ENCODE peak calls at places on chromosomes 16 and 17, in eight cellular contexts. I is astrocyte of the spinal cord; T is NB4; B is heart left ventricle; L is uterus; O is neural progenitor cell; Q is HFF-Myc; C is naive thymus-derived CD4-positive, alpha-beta T cell. M is an unnamed sample.

GRCh38 chr16:85626191-85626951 is 13.2 kb downstream of the GSE1 start:
- DNase-seq in I (no peak), T (no peak), B (no peak), L (no peak), O (peak; percentile 92), Q (no peak), C (no peak), M (no peak)

GRCh38 chr16:68605746-68606145 is 39.4 kb upstream of the CDH3 start:
- DNase-seq in I (no peak), T (no peak), B (no peak), L (no peak), O (no peak), Q (no peak), C (no peak), M (no peak)

GRCh38 chr16:89502319-89502843 is 5.8 kb upstream of the SPG7 start:
- DNase-seq in I (no peak), T (no peak), B (no peak), L (no peak), O (no peak), Q (no peak), C (no peak), M (no peak)

GRCh38 chr17:1779571-1780074 is 17.8 kb downstream of the SERPINF1 start:
- DNase-seq in I (peak; percentile 98), T (no peak), B (peak; percentile 80), L (peak; percentile 88), O (no peak), Q (peak; percentile 97), C (no peak), M (peak; percentile 88)

GRCh38 chr16:10408824-10409381 is 23.0 kb downstream of the ATF7IP2 start:
- DNase-seq in I (peak; percentile 5), T (peak; percentile 12), B (no peak), L (no peak), O (no peak), Q (no peak), C (no peak), M (no peak)

GRCh38 chr16:60127196-60127595 is 1393.1 kb upstream of the GOT2 start:
- DNase-seq in I (no peak), T (no peak), B (no peak), L (no peak), O (no peak), Q (no peak), C (no peak), M (no peak)

GRCh38 chr16:49884033-49884707 is 28.3 kb upstream of the ZNF423 start:
- DNase-seq in I (no peak), T (peak; percentile 61), B (no peak), L (no peak), O (no peak), Q (no peak), C (no peak), M (no peak)

GRCh38 chr17:43714338-43715149 is 44.0 kb downstream of the SOST start:
- DNase-seq in I (peak; percentile 19), T (no peak), B (no peak), L (no peak), O (no peak), Q (no peak), C (no peak), M (no peak)

GRCh38 chr16:22320572-22321339 is 23.5 kb downstream of the POLR3E start:
- DNase-seq in I (no peak), T (no peak), B (no peak), L (no peak), O (no peak), Q (no peak), C (no peak), M (no peak)

GRCh38 chr16:85733839-85734170 is 17.1 kb downstream of the C16orf74 start:
- DNase-seq in I (no peak), T (peak; percentile 92), B (no peak), L (no peak), O (peak; percentile 93), Q (no peak), C (no peak), M (no peak)

GRCh38 chr17:63437287-63438091 is 8.6 kb downstream of the CYB561 start:
- DNase-seq in I (no peak), T (no peak), B (no peak), L (no peak), O (no peak), Q (no peak), C (no peak), M (no peak)

GRCh38 chr17:63439682-63440081 is 6.4 kb downstream of the CYB561 start:
- DNase-seq in I (peak; percentile 62), T (peak; percentile 68), B (no peak), L (no peak), O (no peak), Q (no peak), C (no peak), M (peak; percentile 55)

GRCh38 chr17:63436523-63437110 is 9.5 kb downstream of the CYB561 start:
- DNase-seq in I (no peak), T (no peak), B (no peak), L (no peak), O (no peak), Q (no peak), C (no peak), M (no peak)

GRCh38 chr17:63440127-63440769 is 5.9 kb downstream of the CYB561 start:
- DNase-seq in I (no peak), T (no peak), B (no peak), L (no peak), O (no peak), Q (no peak), C (no peak), M (no peak)

GRCh38 chr17:63438092-63439051 is 7.7 kb downstream of the CYB561 start:
- DNase-seq in I (no peak), T (no peak), B (no peak), L (no peak), O (no peak), Q (no peak), C (no peak), M (no peak)
- H3K4me3 ChIP-seq in I (no peak overlapping the region), T (no peak overlapping the region), B (no peak overlapping the region), L (no peak overlapping the region), O (no peak overlapping the region), Q (no peak overlapping the region), C (no peak overlapping the region), M (no peak overlapping the region)

GRCh38 chr17:75779987-75780889 is 4.4 kb upstream of the UNK start:
- DNase-seq in I (no peak), T (no peak), B (no peak), L (no peak), O (no peak), Q (no peak), C (no peak), M (no peak)
- H3K4me3 ChIP-seq in I (peak overlapping the region; percentile 13), T (peak overlapping the region; percentile 32), B (no peak overlapping the region), L (no peak overlapping the region), O (peak overlapping the region; percentile 24), Q (peak overlapping the region; percentile 91), C (no peak overlapping the region), M (no peak overlapping the region)

DNA sequence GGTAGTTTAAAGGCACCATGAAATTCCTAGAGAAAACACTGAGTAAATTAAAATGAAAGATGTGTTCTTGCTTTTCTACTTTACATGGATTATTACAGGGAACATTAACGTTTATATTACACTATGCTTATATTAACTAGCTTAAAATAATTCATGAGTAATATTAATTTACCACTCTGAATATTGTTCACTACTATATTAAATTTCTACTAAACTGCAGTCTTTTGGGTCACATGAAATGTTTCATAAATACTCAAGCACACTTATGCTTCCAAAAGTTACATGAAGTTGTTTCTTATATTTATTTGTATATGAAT is 3.4 kb upstream of the MAP1LC3B start:
- DNase-seq in I (no peak), T (no peak), B (no peak), L (no peak), O (no peak), Q (no peak), C (no peak), M (no peak)
- H3K4me3 ChIP-seq in I (no peak overlapping the region), T (peak overlapping the region; percentile 35), B (peak overlapping the region; percentile 22), L (no peak overlapping the region), O (peak overlapping the region; percentile 26), Q (no peak overlapping the region), C (peak overlapping the region; percentile 27), M (no peak overlapping the region)

GRCh38 chr17:5467416-5467815 is 1.4 kb downstream of the DHX33 start:
- DNase-seq in I (no peak), T (no peak), B (no peak), L (no peak), O (peak; percentile 11), Q (no peak), C (no peak), M (no peak)

GRCh38 chr17:5466295-5466694 is 2.5 kb downstream of the DHX33 start:
- DNase-seq in I (no peak), T (no peak), B (no peak), L (no peak), O (no peak), Q (no peak), C (no peak), M (no peak)

GRCh38 chr17:5468075-5468473 is 708 bp downstream of the DHX33 start:
- DNase-seq in I (peak; percentile 1), T (peak; percentile 28), B (no peak), L (no peak), O (no peak), Q (no peak), C (peak; percentile 44), M (no peak)

GRCh38 chr17:5464717-5465507 is 3.9 kb downstream of the DHX33 start:
- DNase-seq in I (no peak), T (no peak), B (no peak), L (no peak), O (no peak), Q (no peak), C (no peak), M (no peak)
- H3K4me3 ChIP-seq in I (no peak overlapping the region), T (no peak overlapping the region), B (no peak overlapping the region), L (no peak overlapping the region), O (no peak overlapping the region), Q (no peak overlapping the region), C (no peak overlapping the region), M (no peak overlapping the region)

GRCh38 chr17:79919164-79919585 is 79.9 kb upstream of the CBX4 start:
- DNase-seq in I (peak; percentile 20), T (no peak), B (peak; percentile 94), L (peak; percentile 62), O (no peak), Q (no peak), C (no peak), M (no peak)
- H3K4me3 ChIP-seq in I (no peak overlapping the region), T (no peak overlapping the region), B (no peak overlapping the region), L (no peak overlapping the region), O (no peak overlapping the region), Q (no peak overlapping the region), C (no peak overlapping the region), M (no peak overlapping the region)

M was measured in AG09309.